ENCODE peak calls at places on chromosomes 11 and 22, in ten cellular contexts. C is non-pigmented ciliary epithelial cell; Y is activated T-cell treated with anti-CD3 and anti-CD28 coated beads, Interleukin-2, amount 50 U/mL, for 24 hours; O is activated T-helper 1 cell treated with Interleukin-2 at 50 U/mL for 16 hours; H is activated CD4-positive, alpha-beta T cell treated with anti-CD3 and anti-CD28 coated beads for 36 hours; J is NCI-H446; Q is MV-4-11; M is small intestine; K is GM10248; R is globus pallidus. S is an unnamed sample.

GRCh38 chr11:47020793-47021624 is 84.4 kb downstream of the CSTPP1 start:
- DNase-seq in C (no peak), Y (no peak), O (no peak), H (no peak), J (no peak), Q (no peak), M (no peak), K (no peak), R (no peak), S (no peak)

GRCh38 chr22:24367841-24368240 is 59.6 kb upstream of the ADORA2A start:
- DNase-seq in C (no peak), Y (no peak), O (no peak), H (no peak), J (no peak), Q (no peak), M (no peak), K (no peak), R (no peak), S (no peak)

GRCh38 chr22:45831394-45831793 is 145.6 kb downstream of the WNT7B start:
- DNase-seq in C (no peak), Y (no peak), O (no peak), H (no peak), J (no peak), Q (no peak), M (no peak), K (no peak), R (no peak), S (no peak)

GRCh38 chr11:122167100-122167499 is 51.1 kb upstream of the BLID start:
- DNase-seq in C (peak), Y (no peak), O (no peak), H (no peak), J (no peak), Q (no peak), M (no peak), K (no peak), R (no peak), S (no peak)

GRCh38 chr22:44206696-44207095 is 26.0 kb downstream of the PARVG start:
- DNase-seq in C (no peak), Y (no peak), O (no peak), H (no peak), J (no peak), Q (no peak), M (no peak), K (no peak), R (no peak), S (no peak)

GRCh38 chr11:14454861-14455632 is 44.6 kb downstream of the COPB1 start:
- DNase-seq in C (no peak), Y (no peak), O (no peak), H (no peak), J (peak), Q (no peak), M (peak), K (peak), R (peak), S (peak)

GRCh38 chr11:134471341-134472187 is 59.5 kb upstream of the B3GAT1 start:
- DNase-seq in C (no peak), Y (no peak), O (no peak), H (no peak), J (no peak), Q (no peak), M (no peak), K (no peak), R (peak), S (peak)

GRCh38 chr22:35064664-35065063 is 1.3 kb upstream of the ISX start:
- DNase-seq in C (no peak), Y (no peak), O (no peak), H (peak), J (peak), Q (peak), M (peak), K (peak), R (no peak), S (no peak)

GRCh38 chr11:727281-727701 is 20.0 kb upstream of the TALDO1 start:
- DNase-seq in C (no peak), Y (no peak), O (no peak), H (no peak), J (no peak), Q (no peak), M (no peak), K (no peak), R (no peak), S (no peak)

GRCh38 chr11:83122050-83122449 is 34.9 kb upstream of the PCF11 start:
- DNase-seq in C (no peak), Y (no peak), O (no peak), H (no peak), J (no peak), Q (no peak), M (no peak), K (no peak), R (no peak), S (no peak)

GRCh38 chr11:75233688-75234295 is 6.8 kb upstream of the TPBGL start:
- DNase-seq in C (peak), Y (no peak), O (no peak), H (peak), J (peak), Q (peak), M (peak), K (no peak), R (no peak), S (no peak)

GRCh38 chr11:82906236-82906635 is 4.7 kb downstream of the DDIAS start:
- DNase-seq in C (no peak), Y (no peak), O (no peak), H (no peak), J (peak), Q (peak), M (peak), K (no peak), R (peak), S (peak)

GRCh38 chr11:75639752-75640151 is 29.1 kb downstream of the MAP6 start:
- DNase-seq in C (no peak), Y (no peak), O (no peak), H (peak), J (peak), Q (peak), M (peak), K (no peak), R (peak), S (peak)

GRCh38 chr11:65883786-65884715 is 4.2 kb downstream of the FIBP start:
- DNase-seq in C (no peak), Y (no peak), O (no peak), H (no peak), J (no peak), Q (no peak), M (no peak), K (no peak), R (no peak), S (no peak)

GRCh38 chr11:119370486-119371046 is 10.9 kb downstream of the USP2 start:
- DNase-seq in C (no peak), Y (no peak), O (no peak), H (no peak), J (peak), Q (peak), M (peak), K (no peak), R (no peak), S (no peak)

GRCh38 chr11:61890536-61891330 is 612 bp downstream of the FADS3 start:
- DNase-seq in C (peak), Y (peak), O (peak), H (peak), J (no peak), Q (peak), M (peak), K (no peak), R (no peak), S (no peak)

GRCh38 chr11:134958870-134959269 is 546.8 kb upstream of the B3GAT1 start:
- DNase-seq in C (no peak), Y (no peak), O (no peak), H (no peak), J (no peak), Q (no peak), M (no peak), K (no peak), R (no peak), S (no peak)

GRCh38 chr11:115930276-115930675 is 426.1 kb upstream of the CADM1 start:
- DNase-seq in C (no peak), Y (no peak), O (no peak), H (no peak), J (peak), Q (no peak), M (no peak), K (no peak), R (no peak), S (no peak)

GRCh38 chr11:68014157-68014965 is 4.2 kb downstream of the ALDH3B1 start:
- DNase-seq in C (no peak), Y (no peak), O (no peak), H (peak), J (no peak), Q (peak), M (peak), K (no peak), R (no peak), S (no peak)

GRCh38 chr11:128284634-128285033 is 302.7 kb downstream of the ETS1 start:
- DNase-seq in C (no peak), Y (no peak), O (no peak), H (peak), J (no peak), Q (no peak), M (no peak), K (no peak), R (no peak), S (no peak)

GRCh38 chr22:37259540-37260029 is 15.5 kb upstream of the RAC2 start:
- DNase-seq in C (no peak), Y (peak), O (no peak), H (peak), J (no peak), Q (peak), M (peak), K (no peak), R (no peak), S (peak)

GRCh38 chr22:19509923-19510322 is 14.3 kb downstream of the CLDN5 start:
- DNase-seq in C (no peak), Y (no peak), O (no peak), H (no peak), J (no peak), Q (peak), M (no peak), K (no peak), R (no peak), S (no peak)

GRCh38 chr22:38941488-38941987 is 15.9 kb upstream of the APOBEC3A start:
- DNase-seq in C (no peak), Y (peak), O (no peak), H (peak), J (no peak), Q (peak), M (no peak), K (peak), R (peak), S (no peak)

GRCh38 chr22:17563936-17564391 is 666 bp downstream of the SLC25A18 start:
- DNase-seq in C (no peak), Y (no peak), O (no peak), H (no peak), J (peak), Q (no peak), M (no peak), K (no peak), R (peak), S (peak)

GRCh38 chr11:75834728-75835127 is 19.7 kb downstream of the UVRAG start:
- DNase-seq in C (no peak), Y (no peak), O (no peak), H (no peak), J (no peak), Q (no peak), M (no peak), K (no peak), R (no peak), S (no peak)

GRCh38 chr11:62593434-62594044 is 2.2 kb upstream of the TUT1 start:
- DNase-seq in C (no peak), Y (peak), O (peak), H (peak), J (peak), Q (peak), M (peak), K (peak), R (peak), S (peak)

GRCh38 chr22:30483169-30483568 is 11.4 kb upstream of the SEC14L3 start:
- DNase-seq in C (no peak), Y (no peak), O (no peak), H (no peak), J (no peak), Q (no peak), M (no peak), K (no peak), R (no peak), S (no peak)

GRCh38 chr22:16972311-16972710 is 35.7 kb downstream of the GAB4 start:
- DNase-seq in C (no peak), Y (no peak), O (no peak), H (no peak), J (no peak), Q (no peak), M (no peak), K (no peak), R (no peak), S (no peak)

GRCh38 chr11:369336-370018 is at the start of gene B4GALNT4:
- DNase-seq in C (no peak), Y (no peak), O (no peak), H (peak), J (peak), Q (no peak), M (no peak), K (no peak), R (peak), S (no peak)

GRCh38 chr22:28927526-28928089 is 44.2 kb downstream of the ZNRF3 start:
- DNase-seq in C (no peak), Y (no peak), O (no peak), H (no peak), J (no peak), Q (no peak), M (no peak), K (no peak), R (no peak), S (no peak)

GRCh38 chr11:78207532-78208256 is 19.0 kb downstream of the USP35 start:
- DNase-seq in C (no peak), Y (no peak), O (no peak), H (no peak), J (no peak), Q (no peak), M (no peak), K (no peak), R (no peak), S (no peak)

GRCh38 chr11:107675902-107676301 is 36.0 kb downstream of the SLN start:
- DNase-seq in C (no peak), Y (no peak), O (no peak), H (no peak), J (no peak), Q (no peak), M (no peak), K (no peak), R (no peak), S (no peak)

GRCh38 chr11:76610871-76611475 is 59.6 kb downstream of the LRRC32 start:
- DNase-seq in C (no peak), Y (no peak), O (no peak), H (no peak), J (peak), Q (peak), M (no peak), K (no peak), R (no peak), S (peak)

GRCh38 chr22:49869855-49870712 is 16.4 kb downstream of the ZBED4 start:
- DNase-seq in C (no peak), Y (peak), O (no peak), H (no peak), J (no peak), Q (no peak), M (peak), K (no peak), R (no peak), S (no peak)

S was measured in cerebellar cortex.